ENCODE peak calls at places on chromosomes 3 and 15, in seven cellular contexts. T is K562, L is HCT116, V is HepG2, N is SK-N-SH, S is GM12878, D is H1. Q is an unnamed sample.

GRCh38 chr15:70376031-70376928 is 278.6 kb upstream of the TLE3 start:
- DNase-seq in T (no peak), L (no peak), V (no peak), N (no peak), S (no peak), D (no peak), Q (no peak)

GRCh38 chr3:3119393-3119851 is 7.3 kb upstream of the TRNT1 start:
- DNase-seq in T (no peak), L (no peak), V (no peak), N (peak), S (no peak), D (no peak), Q (no peak)

GRCh38 chr3:105187340-105187739 is 179.4 kb upstream of the ALCAM start:
- DNase-seq in T (no peak), L (no peak), V (no peak), N (no peak), S (no peak), D (no peak), Q (no peak)

GRCh38 chr15:50168778-50169411 is 13.1 kb upstream of the SLC27A2 start:
- DNase-seq in T (peak), L (no peak), V (no peak), N (no peak), S (no peak), D (no peak), Q (no peak)

GRCh38 chr3:184211297-184211696 is 18.1 kb upstream of the VWA5B2 start:
- DNase-seq in T (no peak), L (no peak), V (no peak), N (peak), S (no peak), D (no peak), Q (no peak)

GRCh38 chr3:40073310-40074007 is 236.0 kb upstream of the EIF1B start:
- DNase-seq in T (peak), L (peak), V (peak), N (no peak), S (no peak), D (peak), Q (peak)

GRCh38 chr15:55742927-55743614 is at the start of gene PRTG:
- DNase-seq in T (peak), L (no peak), V (peak), N (peak), S (no peak), D (no peak), Q (no peak)

GRCh38 chr3:151974067-151974466 is 100.6 kb downstream of the SUCNR1 start:
- DNase-seq in T (no peak), L (no peak), V (no peak), N (no peak), S (no peak), D (no peak), Q (no peak)

GRCh38 chr3:105851176-105851575 is 17.6 kb downstream of the CBLB start:
- DNase-seq in T (no peak), L (no peak), V (no peak), N (no peak), S (no peak), D (no peak), Q (no peak)

GRCh38 chr15:77840962-77841361 is 208.2 kb upstream of the LINGO1 start:
- DNase-seq in T (no peak), L (no peak), V (no peak), N (no peak), S (no peak), D (no peak), Q (no peak)

GRCh38 chr15:60840306-60840702 is 361.4 kb upstream of the ICE2 start:
- DNase-seq in T (no peak), L (no peak), V (no peak), N (no peak), S (no peak), D (no peak), Q (no peak)

GRCh38 chr3:149247929-149248691 is 26.5 kb upstream of the CP start:
- DNase-seq in T (no peak), L (no peak), V (peak), N (no peak), S (no peak), D (no peak), Q (no peak)

GRCh38 chr3:69197922-69198540 is 75.6 kb upstream of the LMOD3 start:
- DNase-seq in T (no peak), L (no peak), V (no peak), N (no peak), S (no peak), D (no peak), Q (no peak)

GRCh38 chr3:65356331-65357286 is 668.8 kb upstream of the ADAMTS9 start:
- DNase-seq in T (no peak), L (no peak), V (no peak), N (peak), S (no peak), D (no peak), Q (no peak)

GRCh38 chr3:5078151-5078550 is 43.9 kb upstream of the ARL8B start:
- DNase-seq in T (no peak), L (no peak), V (no peak), N (no peak), S (no peak), D (no peak), Q (no peak)

GRCh38 chr3:52523386-52524257 is 10.0 kb downstream of the NT5DC2 start:
- DNase-seq in T (no peak), L (no peak), V (no peak), N (peak), S (no peak), D (no peak), Q (no peak)

DNA sequence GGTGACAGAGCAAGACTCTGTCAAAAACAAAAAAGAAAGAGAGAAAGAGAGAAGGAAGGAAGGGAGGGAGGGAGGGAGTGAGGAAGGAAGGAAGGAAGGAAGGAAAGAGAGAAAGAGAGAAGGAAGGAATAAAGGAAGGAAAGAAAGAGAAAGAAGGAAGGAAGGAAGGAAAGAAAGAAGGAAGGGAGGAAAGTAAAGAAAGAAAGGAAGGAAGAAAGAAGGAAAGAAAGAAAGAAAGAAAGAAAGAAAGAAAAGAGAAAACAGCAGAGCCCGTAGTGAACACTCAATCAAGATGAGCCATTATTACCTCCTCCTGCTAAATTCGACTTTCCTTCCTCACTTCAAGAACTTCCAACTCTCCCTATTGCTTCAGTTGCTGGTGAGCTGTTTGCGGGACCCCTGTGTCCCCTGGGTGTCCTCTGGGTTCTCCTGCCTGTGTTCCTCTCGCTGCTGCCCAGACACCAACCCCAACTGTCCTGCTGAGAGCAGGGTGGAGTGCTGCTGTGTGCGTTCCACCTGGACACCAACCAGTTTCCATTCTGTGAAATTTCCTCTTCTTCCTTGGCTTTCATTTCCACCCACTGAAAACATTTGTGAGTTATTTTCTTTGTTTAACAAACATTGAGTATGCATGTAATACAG is 266.4 kb downstream of the FAM43A start:
- DNase-seq in T (no peak), L (no peak), V (no peak), N (no peak), S (no peak), D (no peak), Q (no peak)
- TF ChIP-seq YY1 in T (no peak), L (no peak), V (no peak), N (no peak), S (no peak), D (no peak), Q (no peak)

GRCh38 chr15:98853161-98853560 is 154.4 kb downstream of the PGPEP1L start:
- DNase-seq in T (peak), L (peak), V (peak), N (peak), S (peak), D (no peak), Q (peak)
- H3K9ac ChIP-seq in T (no peak), L (peak), V (no peak), N (peak), S (peak), D (peak), Q (peak)

DNA sequence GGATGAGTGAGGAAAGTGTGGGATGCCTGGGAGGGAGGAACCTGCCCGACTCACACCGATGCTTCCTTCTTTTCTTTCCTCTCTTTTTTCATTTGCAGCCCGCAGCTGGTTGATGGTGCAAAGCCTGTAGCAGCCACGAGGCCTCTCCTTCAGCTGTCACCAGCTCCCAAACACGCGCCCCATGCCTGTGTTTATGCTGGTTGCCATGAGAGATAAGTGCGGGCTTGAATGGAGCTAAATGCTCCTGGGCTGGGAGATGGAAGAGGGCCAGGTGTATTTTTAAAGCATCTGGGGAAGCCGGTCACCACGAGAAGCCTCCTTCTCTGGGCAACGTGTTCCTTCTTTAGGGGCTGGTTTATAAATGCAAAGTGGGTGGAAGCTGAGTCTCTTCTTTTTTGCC is 9.3 kb downstream of the COLQ start:
- DNase-seq in T (no peak), L (no peak), V (no peak), N (no peak), S (no peak), D (no peak), Q (no peak)
- TF ChIP-seq YY1 in T (no peak), L (no peak), V (no peak), N (no peak), S (no peak), D (no peak), Q (no peak)

DNA sequence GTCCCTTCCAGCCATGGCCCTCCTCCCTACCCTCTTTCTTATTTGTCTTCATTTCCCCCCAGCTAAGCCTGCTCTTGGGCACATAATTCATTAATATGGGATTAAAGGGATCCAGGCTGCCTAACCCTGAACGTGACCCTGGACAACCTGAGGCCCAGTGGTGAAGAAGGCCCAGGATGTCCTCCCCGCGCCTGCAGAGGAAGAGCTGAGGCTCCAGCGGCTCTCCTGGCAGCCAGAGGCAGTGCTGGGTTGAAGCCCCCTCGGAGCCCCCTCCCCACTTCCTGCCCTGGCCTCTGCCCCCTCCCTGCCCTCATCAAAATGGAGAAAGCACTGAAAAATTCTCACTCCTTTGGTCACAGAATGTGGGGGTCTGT is 96.5 kb upstream of the ATP2B2 start:
- DNase-seq in T (no peak), L (no peak), V (no peak), N (no peak), S (no peak), D (no peak), Q (no peak)
- H3K9ac ChIP-seq in T (no peak), L (no peak), V (no peak), N (no peak), S (no peak), D (no peak), Q (no peak)

GRCh38 chr3:63891518-63891917 is 20.7 kb downstream of the SCAANT1 start:
- DNase-seq in T (no peak), L (no peak), V (peak), N (no peak), S (no peak), D (no peak), Q (no peak)

GRCh38 chr3:63886843-63887242 is 23.2 kb downstream of the ATXN7 start:
- DNase-seq in T (no peak), L (no peak), V (no peak), N (no peak), S (no peak), D (no peak), Q (no peak)
- TF ChIP-seq YY1 in T (no peak), L (no peak), V (no peak), N (no peak), S (no peak), D (no peak), Q (no peak)

DNA sequence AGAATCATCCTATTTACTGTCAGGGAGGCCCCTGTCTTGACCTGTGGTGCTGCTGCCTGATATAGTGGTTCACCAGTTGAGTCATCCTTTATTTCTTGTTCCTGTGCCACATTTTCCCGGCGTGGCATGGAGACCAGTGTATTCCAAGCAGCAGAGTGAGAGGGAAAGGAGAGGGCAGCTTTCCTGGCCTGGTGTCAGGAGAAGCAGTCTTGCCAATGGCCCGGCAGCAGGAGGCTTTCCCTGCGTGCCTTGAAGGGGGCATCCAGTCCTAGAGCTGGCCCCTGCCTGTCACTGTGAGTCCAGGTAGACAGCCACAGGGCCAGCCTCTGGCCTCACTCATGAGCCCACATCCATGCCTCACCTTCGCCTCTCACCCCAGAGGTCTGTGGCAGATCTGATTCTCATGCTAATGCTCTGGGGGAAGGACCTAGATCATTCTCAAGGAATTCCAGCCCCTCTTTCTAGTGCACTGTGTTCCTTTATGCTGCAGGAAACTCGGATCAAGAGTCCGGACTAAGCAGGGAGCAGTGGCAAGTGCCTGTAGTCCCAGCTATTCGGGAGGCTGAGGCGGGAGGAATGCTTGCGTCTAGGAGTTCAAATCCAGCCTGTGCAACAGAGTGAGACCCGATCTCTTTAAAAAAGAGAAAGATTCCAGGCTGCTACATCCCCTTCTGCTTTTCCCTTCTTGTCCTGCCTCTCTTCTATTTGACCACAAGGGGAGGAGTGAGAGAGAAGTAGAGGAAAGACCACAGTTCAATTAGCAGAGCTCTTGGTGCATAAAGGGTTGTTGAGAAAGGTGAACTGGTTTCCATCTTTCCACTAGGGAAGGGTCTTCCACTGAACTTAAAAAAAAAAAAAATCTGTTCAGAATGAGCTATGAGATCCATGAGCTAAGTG is 66.8 kb upstream of the HACD2 start:
- DNase-seq in T (no peak), L (no peak), V (no peak), N (no peak), S (no peak), D (no peak), Q (no peak)
- H3K9ac ChIP-seq in T (no peak), L (no peak), V (no peak), N (no peak), S (no peak), D (no peak), Q (no peak)

DNA sequence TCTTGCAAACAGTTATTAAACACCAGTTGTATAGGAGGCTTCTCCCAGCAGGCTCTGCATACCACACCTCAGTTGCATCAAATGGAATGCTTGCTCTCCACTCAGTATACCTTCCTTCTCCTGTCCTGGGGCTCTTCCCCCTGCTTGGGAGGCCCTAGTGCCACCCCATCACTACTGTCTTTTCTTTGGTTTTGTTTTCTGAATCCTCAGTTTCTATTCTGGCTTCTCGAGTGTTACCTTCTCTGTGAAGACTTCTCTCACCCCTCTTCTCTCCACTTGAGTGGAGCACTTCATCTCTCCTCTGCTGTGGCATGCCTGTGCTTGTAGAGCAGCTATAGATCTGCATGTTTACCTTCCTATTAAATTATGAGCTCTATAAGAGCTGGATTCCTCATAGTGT is 75.7 kb upstream of the TPRG1 start:
- DNase-seq in T (no peak), L (no peak), V (no peak), N (no peak), S (no peak), D (no peak), Q (no peak)
- TF ChIP-seq YY1 in T (no peak), L (no peak), V (no peak), N (no peak), S (no peak), D (no peak), Q (no peak)

GRCh38 chr15:64917211-64917610 is 5.5 kb downstream of the ANKDD1A start:
- DNase-seq in T (no peak), L (no peak), V (no peak), N (peak), S (no peak), D (no peak), Q (no peak)
- H3K9ac ChIP-seq in T (no peak), L (no peak), V (no peak), N (no peak), S (no peak), D (no peak), Q (no peak)